ENCODE peak calls at places on chromosomes 11 and 22, in five cellular contexts. One of them, this sample, is unnamed.

GRCh38 chr11:119773016-119773415 is 44.0 kb upstream of the NECTIN1 start:
- DNase-seq in stimulated activated CD4-positive, alpha-beta T cell treated with anti-CD3 and anti-CD28 coated beads, Interleukin-4, amount 100 ng/mL, for 4 hours: no peak
- DNase-seq in Caco-2: no peak
- DNase-seq in LHCN-M2: no peak
- DNase-seq in Panc1: no peak
- DNase-seq in this sample: no peak

GRCh38 chr11:77821349-77821851 is 456 bp downstream of the AAMDC start:
- DNase-seq in stimulated activated CD4-positive, alpha-beta T cell treated with anti-CD3 and anti-CD28 coated beads, Interleukin-4, amount 100 ng/mL, for 4 hours: no peak
- DNase-seq in Panc1: no peak
- DNase-seq in Caco-2: peak
- DNase-seq in LHCN-M2: peak
- DNase-seq in this sample: peak

GRCh38 chr22:50199251-50199721 is 1.5 kb upstream of the SELENOO start:
- DNase-seq in Caco-2: no peak
- DNase-seq in stimulated activated CD4-positive, alpha-beta T cell treated with anti-CD3 and anti-CD28 coated beads, Interleukin-4, amount 100 ng/mL, for 4 hours: no peak
- DNase-seq in LHCN-M2: no peak
- DNase-seq in Panc1: no peak
- DNase-seq in this sample: no peak

GRCh38 chr11:11681536-11681935 is 59.7 kb upstream of the GALNT18 start:
- DNase-seq in Panc1: no peak
- DNase-seq in LHCN-M2: no peak
- DNase-seq in stimulated activated CD4-positive, alpha-beta T cell treated with anti-CD3 and anti-CD28 coated beads, Interleukin-4, amount 100 ng/mL, for 4 hours: no peak
- DNase-seq in Caco-2: no peak
- DNase-seq in this sample: no peak

GRCh38 chr11:12017243-12017678 is 8.8 kb upstream of the DKK3 start:
- DNase-seq in LHCN-M2: peak
- DNase-seq in Panc1: no peak
- DNase-seq in Caco-2: no peak
- DNase-seq in stimulated activated CD4-positive, alpha-beta T cell treated with anti-CD3 and anti-CD28 coated beads, Interleukin-4, amount 100 ng/mL, for 4 hours: no peak
- DNase-seq in this sample: no peak

GRCh38 chr11:76030973-76031590 is 175.2 kb downstream of the WNT11 start:
- DNase-seq in Panc1: peak
- DNase-seq in LHCN-M2: peak
- DNase-seq in Caco-2: no peak
- DNase-seq in stimulated activated CD4-positive, alpha-beta T cell treated with anti-CD3 and anti-CD28 coated beads, Interleukin-4, amount 100 ng/mL, for 4 hours: no peak
- DNase-seq in this sample: no peak

GRCh38 chr22:49380095-49380827 is 447.4 kb downstream of the BRD1 start:
- DNase-seq in stimulated activated CD4-positive, alpha-beta T cell treated with anti-CD3 and anti-CD28 coated beads, Interleukin-4, amount 100 ng/mL, for 4 hours: no peak
- DNase-seq in Panc1: no peak
- DNase-seq in LHCN-M2: no peak
- DNase-seq in Caco-2: no peak
- DNase-seq in this sample: no peak

GRCh38 chr11:99351620-99352019 is 330.9 kb downstream of the CNTN5 start:
- DNase-seq in LHCN-M2: peak
- DNase-seq in Panc1: no peak
- DNase-seq in stimulated activated CD4-positive, alpha-beta T cell treated with anti-CD3 and anti-CD28 coated beads, Interleukin-4, amount 100 ng/mL, for 4 hours: no peak
- DNase-seq in Caco-2: no peak
- DNase-seq in this sample: no peak

GRCh38 chr22:39325392-39325932 is 6.0 kb upstream of the RPL3 start:
- DNase-seq in LHCN-M2: peak
- DNase-seq in stimulated activated CD4-positive, alpha-beta T cell treated with anti-CD3 and anti-CD28 coated beads, Interleukin-4, amount 100 ng/mL, for 4 hours: no peak
- DNase-seq in Panc1: no peak
- DNase-seq in Caco-2: no peak
- DNase-seq in this sample: no peak

GRCh38 chr11:96426356-96427103 is 36.7 kb downstream of the JRKL start:
- DNase-seq in Panc1: peak
- DNase-seq in stimulated activated CD4-positive, alpha-beta T cell treated with anti-CD3 and anti-CD28 coated beads, Interleukin-4, amount 100 ng/mL, for 4 hours: no peak
- DNase-seq in LHCN-M2: peak
- DNase-seq in Caco-2: no peak
- DNase-seq in this sample: peak

GRCh38 chr11:70825893-70826540 is 426.4 kb downstream of the SHANK2 start:
- DNase-seq in stimulated activated CD4-positive, alpha-beta T cell treated with anti-CD3 and anti-CD28 coated beads, Interleukin-4, amount 100 ng/mL, for 4 hours: no peak
- DNase-seq in Panc1: no peak
- DNase-seq in LHCN-M2: no peak
- DNase-seq in Caco-2: no peak
- DNase-seq in this sample: no peak

GRCh38 chr11:96242191-96242845 is 100.7 kb downstream of the MAML2 start:
- DNase-seq in Panc1: no peak
- DNase-seq in LHCN-M2: peak
- DNase-seq in Caco-2: no peak
- DNase-seq in stimulated activated CD4-positive, alpha-beta T cell treated with anti-CD3 and anti-CD28 coated beads, Interleukin-4, amount 100 ng/mL, for 4 hours: no peak
- DNase-seq in this sample: no peak

GRCh38 chr11:120324932-120325810 is at the start of gene TLCD5:
- DNase-seq in LHCN-M2: peak
- DNase-seq in Panc1: no peak
- DNase-seq in stimulated activated CD4-positive, alpha-beta T cell treated with anti-CD3 and anti-CD28 coated beads, Interleukin-4, amount 100 ng/mL, for 4 hours: peak
- DNase-seq in Caco-2: peak
- DNase-seq in this sample: no peak

GRCh38 chr11:12674571-12674935 is 332 bp downstream of the TEAD1 start:
- DNase-seq in Panc1: no peak
- DNase-seq in Caco-2: no peak
- DNase-seq in LHCN-M2: no peak
- DNase-seq in stimulated activated CD4-positive, alpha-beta T cell treated with anti-CD3 and anti-CD28 coated beads, Interleukin-4, amount 100 ng/mL, for 4 hours: no peak
- DNase-seq in this sample: peak

This sample was measured in erythroblast.